ENCODE peak calls at places on chromosomes 3 and 15, in four cellular contexts. M is neuronal stem cell, Y is H9, J is IMR-90. V is an unnamed sample.

GRCh38 chr3:121493431-121493830 is 52.4 kb downstream of the POLQ start:
- DNase-seq in M (no peak), Y (no peak), J (peak; percentile 24), V (no peak)

GRCh38 chr3:4746241-4746958 is 232.8 kb upstream of the BHLHE40 start:
- DNase-seq in M (no peak), Y (no peak), J (peak; percentile 70), V (no peak)

GRCh38 chr3:81565066-81565465 is 196.4 kb downstream of the GBE1 start:
- DNase-seq in M (no peak), Y (no peak), J (peak; percentile 6), V (no peak)

GRCh38 chr3:123791898-123792297 is 92.2 kb downstream of the MYLK start:
- DNase-seq in M (no peak), Y (no peak), J (peak; percentile 56), V (peak; percentile 6)

GRCh38 chr3:37453393-37454391 is 279.3 kb upstream of the LRRFIP2 start:
- DNase-seq in M (peak; percentile 40), Y (no peak), J (no peak), V (peak; percentile 32)

GRCh38 chr3:94990952-94991705 is 928.3 kb downstream of the NSUN3 start:
- DNase-seq in M (no peak), Y (no peak), J (no peak), V (no peak)

GRCh38 chr3:137121704-137122314 is 164.0 kb downstream of the IL20RB start:
- DNase-seq in M (peak; percentile 24), Y (peak; percentile 69), J (peak; percentile 44), V (peak; percentile 72)

GRCh38 chr15:93614446-93615104 is 525.6 kb upstream of the RGMA start:
- DNase-seq in M (no peak), Y (no peak), J (no peak), V (no peak)

GRCh38 chr3:47370887-47371697 is 9.7 kb upstream of the PTPN23 start:
- DNase-seq in M (no peak), Y (peak; percentile 56), J (no peak), V (no peak)

GRCh38 chr15:60972301-60972700 is 256.8 kb downstream of the RORA start:
- DNase-seq in M (no peak), Y (no peak), J (peak; percentile 99), V (peak; percentile 43)

GRCh38 chr3:32821686-32822296 is 4.0 kb downstream of the TRIM71 start:
- DNase-seq in M (no peak), Y (no peak), J (no peak), V (peak; percentile 57)

GRCh38 chr15:51132384-51133139 is 37.9 kb upstream of the TNFAIP8L3 start:
- DNase-seq in M (peak; percentile 35), Y (peak; percentile 50), J (peak; percentile 96), V (peak; percentile 51)

GRCh38 chr3:100209948-100210776 is 50.6 kb upstream of the TBC1D23 start:
- DNase-seq in M (no peak), Y (no peak), J (peak; percentile 30), V (no peak)

GRCh38 chr15:66838671-66839239 is 136.7 kb downstream of the SMAD6 start:
- DNase-seq in M (no peak), Y (no peak), J (peak; percentile 71), V (peak; percentile 70)

GRCh38 chr15:70140543-70141375 is 43.0 kb upstream of the TLE3 start:
- DNase-seq in M (no peak), Y (peak; percentile 77), J (peak; percentile 57), V (peak; percentile 34)

GRCh38 chr15:43246261-43246764 is 20.4 kb downstream of the TGM5 start:
- DNase-seq in M (no peak), Y (no peak), J (no peak), V (no peak)

GRCh38 chr3:20225769-20226168 is 39.8 kb upstream of the SGO1 start:
- DNase-seq in M (peak; percentile 26), Y (no peak), J (peak; percentile 3), V (peak; percentile 67)

GRCh38 chr15:95086543-95087252 is 855.3 kb downstream of the MCTP2 start:
- DNase-seq in M (no peak), Y (no peak), J (peak; percentile 76), V (no peak)

GRCh38 chr3:29283297-29283681 is 2.4 kb downstream of the RBMS3 start:
- DNase-seq in M (no peak), Y (no peak), J (peak; percentile 15), V (no peak)

GRCh38 chr3:196120291-196120951 is 38.5 kb upstream of the TFRC start:
- DNase-seq in M (no peak), Y (no peak), J (no peak), V (no peak)

GRCh38 chr3:110568246-110568645 is 503.4 kb upstream of the NECTIN3 start:
- DNase-seq in M (no peak), Y (no peak), J (peak; percentile 94), V (no peak)

GRCh38 chr3:126526668-126527005 is 2.7 kb downstream of the CHST13 start:
- DNase-seq in M (no peak), Y (no peak), J (no peak), V (no peak)

GRCh38 chr3:41199866-41200668 is 762 bp downstream of the CTNNB1 start:
- DNase-seq in M (no peak), Y (peak; percentile 63), J (no peak), V (peak; percentile 38)

GRCh38 chr3:11803977-11804903 is 42.4 kb downstream of the TAMM41 start:
- DNase-seq in M (peak; percentile 21), Y (peak; percentile 41), J (peak; percentile 55), V (peak; percentile 76)

GRCh38 chr3:72177075-72178050 is 392.4 kb upstream of the PROK2 start:
- DNase-seq in M (no peak), Y (no peak), J (peak; percentile 13), V (no peak)

DNA sequence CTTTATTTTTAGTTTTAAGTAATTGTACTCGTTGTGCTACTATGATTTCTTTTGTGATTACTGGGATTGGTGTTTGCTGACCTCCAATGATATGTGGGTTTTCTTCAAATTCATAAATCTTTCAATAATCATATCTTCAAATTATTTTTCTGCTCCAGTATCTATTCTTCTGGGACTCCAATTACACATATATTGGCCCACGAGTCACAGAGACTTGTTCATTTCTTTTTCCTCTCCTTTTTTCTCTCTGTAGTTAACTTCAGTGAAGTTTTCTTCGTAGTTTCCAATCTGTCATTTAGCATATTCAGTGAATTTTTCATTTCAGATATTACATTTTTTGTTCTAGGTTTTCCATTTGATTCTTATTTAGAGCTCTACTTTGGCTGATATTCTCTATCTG is 21.4 kb downstream of the RFX7 start:
- DNase-seq in M (no peak), Y (no peak), J (no peak), V (no peak)
- H3K9me3 ChIP-seq in M (peaks cover 67% of the 10 kb centered on the region), Y (peaks cover 7% of the 10 kb centered on the region), J (peaks cover 5% of the 10 kb centered on the region), V (no peaks in the 10 kb centered on the region)

GRCh38 chr3:124877617-124878016 is 9.5 kb downstream of the ITGB5 start:
- DNase-seq in M (no peak), Y (no peak), J (no peak), V (no peak)
- H2BK120ac ChIP-seq in M (no peak overlapping the region), Y (no peak overlapping the region), J (peak overlapping the region; percentile 89), V (no peak overlapping the region)

GRCh38 chr15:62925875-62926274 is 116.7 kb upstream of the TPM1 start:
- DNase-seq in M (no peak), Y (no peak), J (no peak), V (no peak)

GRCh38 chr15:62931650-62932049 is 110.9 kb upstream of the TPM1 start:
- DNase-seq in M (no peak), Y (no peak), J (no peak), V (no peak)

GRCh38 chr15:62928996-62929350 is 113.6 kb upstream of the TPM1 start:
- DNase-seq in M (no peak), Y (no peak), J (peak; percentile 92), V (no peak)

GRCh38 chr15:62927196-62927595 is 115.4 kb upstream of the TPM1 start:
- DNase-seq in M (no peak), Y (no peak), J (peak; percentile 29), V (no peak)

DNA sequence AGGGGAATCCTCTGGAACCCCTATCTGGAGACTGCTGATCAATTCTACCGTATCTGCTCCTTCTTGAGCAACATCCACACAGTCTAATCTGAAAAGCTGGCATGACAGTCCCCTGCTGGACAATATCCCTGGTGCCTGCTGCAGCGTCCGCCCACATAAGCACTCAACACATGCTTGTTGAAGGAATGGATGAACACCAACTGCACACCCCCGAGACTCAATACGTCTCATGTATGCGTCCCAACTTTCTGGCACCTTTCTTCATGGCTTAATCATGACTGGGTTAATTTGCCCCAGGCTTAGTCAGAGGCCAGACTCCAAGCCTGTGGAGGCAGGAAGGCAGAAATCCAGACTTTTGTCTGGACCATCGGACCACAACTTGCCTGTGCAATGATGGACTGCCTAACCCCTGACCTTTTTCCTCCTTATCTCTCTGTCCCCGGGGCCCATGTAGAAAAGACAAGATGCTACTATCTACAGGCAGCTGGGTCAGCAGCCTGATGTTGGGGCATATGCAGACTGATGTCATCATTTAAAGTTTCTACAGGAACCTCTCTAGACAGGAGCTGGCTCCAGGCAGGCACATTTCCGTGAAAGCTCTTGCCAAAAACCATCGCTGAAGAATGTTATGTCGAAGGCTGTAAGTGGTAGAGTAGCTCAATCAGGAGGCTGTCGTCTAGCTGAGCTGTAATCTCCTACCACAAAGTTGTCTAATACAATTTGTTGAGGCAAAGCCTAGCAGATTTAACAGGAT is 114.1 kb upstream of the TPM1 start:
- DNase-seq in M (no peak), Y (no peak), J (peak; percentile 92), V (peak; percentile 54)
- H4K8ac ChIP-seq in M (no peak overlapping the region), Y (no peak overlapping the region), J (peak overlapping the region; percentile 77), V (peak overlapping the region; percentile 99)

DNA sequence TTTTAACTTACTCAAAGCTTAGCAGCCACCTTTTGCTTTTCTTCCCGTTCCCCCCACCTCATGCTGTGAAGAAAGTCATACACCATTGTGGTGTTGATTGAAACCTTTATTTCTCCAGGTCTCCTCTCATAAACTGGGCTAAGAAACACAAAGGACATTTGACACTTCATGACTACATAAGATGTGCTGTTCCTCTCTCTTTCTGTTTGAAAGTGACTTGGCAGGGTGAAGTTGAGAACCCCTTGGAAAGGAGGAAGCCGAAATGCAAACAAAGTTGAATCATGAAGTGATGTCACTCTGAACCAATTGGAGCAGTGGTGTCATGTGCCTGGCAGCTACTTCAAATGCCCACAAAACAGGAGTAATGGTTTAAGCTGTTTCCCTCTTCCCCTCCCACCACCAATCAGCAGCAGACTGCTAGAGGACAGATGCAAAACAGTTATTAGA is 174.7 kb downstream of the IGF1R start:
- DNase-seq in M (no peak), Y (peak; percentile 83), J (peak; percentile 96), V (no peak)
- H3K9me3 ChIP-seq in M (peaks cover 65% of the 10 kb centered on the region), Y (no peaks in the 10 kb centered on the region), J (peaks cover 5% of the 10 kb centered on the region), V (no peaks in the 10 kb centered on the region)